ENCODE peak calls at places on chromosomes 4 and X, in nine cellular contexts. T is testis, U is IMR-90, Q is prostate gland, W is adrenal gland, C is body of pancreas, E is spleen, V is tibial nerve, Y is heart left ventricle. F is an unnamed sample. For H3K4me1, the result is how much of the 10 kb centered on the place peaks cover.

GRCh38 chr4:123573866-123574508 is 177.4 kb downstream of the SPRY1 start:
- DNase-seq in E (no peak), Y (no peak), V (no peak), W (no peak), T (no peak), U (no peak), Q (no peak), C (no peak), F (no peak)

GRCh38 chrX:73992019-73992418 is 312.0 kb upstream of the ZCCHC13 start:
- DNase-seq in T (no peak), W (no peak), C (no peak), U (no peak), E (no peak), Y (no peak), Q (no peak), V (no peak), F (no peak)

GRCh38 chrX:13087322-13088154 is 43.1 kb upstream of the FAM9C start:
- DNase-seq in U (peak), V (no peak), Y (no peak), W (no peak), T (no peak), Q (no peak), C (no peak), E (no peak), F (peak)

GRCh38 chr4:10006604-10007435 is 14.5 kb downstream of the SLC2A9 start:
- DNase-seq in Q (peak), E (no peak), T (no peak), W (peak), Y (no peak), C (peak), U (no peak), V (no peak), F (peak)

GRCh38 chr4:176784816-176785215 is 7.9 kb downstream of the VEGFC start:
- DNase-seq in C (no peak), W (no peak), Q (no peak), E (no peak), V (no peak), Y (no peak), U (peak), T (no peak), F (no peak)

GRCh38 chrX:69136546-69137331 is 28.5 kb downstream of the PJA1 start:
- DNase-seq in Q (no peak), E (peak), Y (peak), W (peak), V (peak), U (no peak), C (no peak), T (peak), F (no peak)

GRCh38 chr4:47686294-47686872 is 151.5 kb downstream of the CORIN start:
- DNase-seq in W (peak), T (peak), Y (peak), Q (peak), C (peak), U (peak), E (peak), V (peak), F (peak)

GRCh38 chr4:62912531-62912930 is 1496.7 kb downstream of the TECRL start:
- DNase-seq in V (no peak), U (no peak), E (no peak), C (no peak), Y (no peak), W (no peak), T (no peak), Q (no peak), F (no peak)

GRCh38 chrX:12210196-12210815 is 72.0 kb downstream of the FRMPD4 start:
- DNase-seq in T (peak), E (no peak), U (peak), W (no peak), Y (peak), C (no peak), V (peak), Q (no peak), F (peak)

GRCh38 chr4:140118931-140119640 is 34.9 kb downstream of the MAML3 start:
- DNase-seq in T (no peak), V (no peak), W (no peak), Q (no peak), U (no peak), C (no peak), Y (no peak), E (no peak), F (no peak)

GRCh38 chr4:134145369-134145768 is 56.2 kb downstream of the PABPC4L start:
- DNase-seq in C (no peak), V (no peak), T (no peak), W (no peak), Y (no peak), E (no peak), Q (no peak), U (no peak), F (no peak)

GRCh38 chrX:2665387-2666304 is 25.4 kb upstream of the CD99 start:
- DNase-seq in V (no peak), W (no peak), Y (no peak), Q (no peak), E (no peak), T (no peak), U (no peak), C (no peak), F (no peak)

GRCh38 chr4:99209671-99210070 is 9.4 kb downstream of the ADH6 start:
- DNase-seq in W (no peak), V (no peak), T (no peak), U (peak), Q (no peak), E (no peak), C (no peak), Y (no peak), F (no peak)

GRCh38 chr4:147707892-147708672 is 23.8 kb upstream of the ARHGAP10 start:
- DNase-seq in C (peak), W (peak), E (no peak), T (peak), Y (peak), V (peak), U (peak), Q (peak), F (peak)

DNA sequence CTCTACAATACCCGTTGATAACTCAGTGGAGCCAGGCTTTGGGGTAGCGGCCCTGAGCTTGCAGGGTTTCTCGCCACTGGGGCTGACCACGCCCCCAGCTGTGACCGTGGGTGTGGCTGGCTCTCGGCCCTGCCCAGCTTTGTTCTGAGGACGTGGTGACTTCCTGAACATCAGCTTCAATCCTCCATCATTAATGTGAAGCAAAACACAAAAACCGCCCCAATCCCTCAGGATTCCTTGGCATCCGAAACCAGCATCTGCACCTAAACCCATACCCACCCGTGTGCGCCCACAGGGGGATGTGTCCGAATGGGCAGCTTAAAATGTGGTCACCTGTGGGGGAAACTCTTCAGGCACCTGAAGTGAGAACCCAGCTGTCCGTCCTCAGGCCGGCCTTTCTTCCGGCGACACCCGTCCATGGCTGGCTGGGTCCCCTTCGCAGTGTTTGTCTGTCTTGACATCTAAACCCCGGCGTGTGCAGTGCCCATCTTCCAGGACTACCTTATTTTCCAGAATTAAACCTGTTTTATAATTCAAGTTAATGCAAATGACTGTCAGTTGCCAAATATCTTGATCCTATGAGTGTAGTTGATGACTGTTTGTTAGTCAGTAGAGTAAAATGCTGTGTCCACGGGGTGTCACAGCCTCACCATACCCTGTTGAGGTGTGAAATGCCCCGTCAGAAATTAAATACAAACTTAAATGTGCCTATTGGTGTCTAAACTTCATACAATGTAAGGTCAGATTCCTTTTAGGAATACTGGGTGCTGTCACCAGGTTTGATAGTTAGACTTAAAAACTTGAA is 27.3 kb downstream of the NELFA start:
- DNase-seq in U (peak), Q (no peak), Y (no peak), W (no peak), T (no peak), C (no peak), V (no peak), E (peak), F (peak)
- TF ChIP-seq POLR2A in U (no peak), Q (no peak), Y (no peak), W (no peak), T (no peak), C (no peak), V (no peak), E (no peak), F (no peak)

GRCh38 chr4:5755679-5756078 is 44.7 kb downstream of the EVC start:
- DNase-seq in U (no peak), E (no peak), W (no peak), T (no peak), Y (no peak), V (no peak), C (no peak), Q (no peak), F (no peak)
- H3K4me1 ChIP-seq in U (under half), E (under half), W (under half), T (under half), Y (under half), V (under half), C (under half), Q (under half), F (under half)

GRCh38 chr4:164933244-164933643 is 44.2 kb downstream of the TRIM61 start:
- DNase-seq in E (no peak), Y (no peak), C (no peak), W (no peak), Q (no peak), T (no peak), V (no peak), U (no peak), F (no peak)
- TF ChIP-seq POLR2A in E (no peak), Y (no peak), C (no peak), W (no peak), Q (no peak), T (no peak), V (no peak), U (no peak), F (no peak)

DNA sequence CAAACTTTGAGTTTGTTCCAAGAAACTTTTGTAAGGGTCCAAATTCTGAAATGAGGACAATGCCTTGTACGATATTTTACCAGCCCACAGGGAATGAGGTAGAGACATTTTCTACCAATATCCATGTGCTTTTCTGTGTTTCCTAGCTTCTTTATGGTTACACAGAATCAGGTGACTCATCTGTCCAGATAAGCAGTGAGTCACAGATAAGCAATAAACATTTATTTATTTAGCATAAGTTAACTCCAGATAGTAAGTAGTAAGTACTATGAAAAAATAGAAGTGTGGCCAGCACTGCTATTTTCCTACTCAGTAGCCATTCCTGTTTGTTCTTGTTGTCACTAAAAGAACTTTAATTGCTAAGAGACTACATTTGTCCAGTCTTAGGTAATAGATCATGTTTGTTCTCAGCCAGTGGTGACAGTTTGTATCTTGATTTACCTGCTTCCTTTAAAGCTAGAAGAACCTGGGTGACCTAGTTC is 7.4 kb downstream of the AFF1 start:
- DNase-seq in U (peak), C (no peak), E (no peak), V (no peak), W (no peak), Q (no peak), Y (no peak), T (no peak), F (no peak)
- H3K4me1 ChIP-seq in U (under half), C (half or more), E (under half), V (under half), W (half or more), Q (under half), Y (under half), T (under half), F (half or more)

GRCh38 chrX:65668362-65669310 is 1.2 kb downstream of the MSN start:
- DNase-seq in V (peak), T (peak), C (no peak), Q (peak), U (peak), E (peak), W (peak), Y (peak), F (peak)
- TF ChIP-seq POLR2A in V (no peak), T (no peak), C (no peak), Q (no peak), U (peak), E (no peak), W (no peak), Y (no peak), F (no peak)

DNA sequence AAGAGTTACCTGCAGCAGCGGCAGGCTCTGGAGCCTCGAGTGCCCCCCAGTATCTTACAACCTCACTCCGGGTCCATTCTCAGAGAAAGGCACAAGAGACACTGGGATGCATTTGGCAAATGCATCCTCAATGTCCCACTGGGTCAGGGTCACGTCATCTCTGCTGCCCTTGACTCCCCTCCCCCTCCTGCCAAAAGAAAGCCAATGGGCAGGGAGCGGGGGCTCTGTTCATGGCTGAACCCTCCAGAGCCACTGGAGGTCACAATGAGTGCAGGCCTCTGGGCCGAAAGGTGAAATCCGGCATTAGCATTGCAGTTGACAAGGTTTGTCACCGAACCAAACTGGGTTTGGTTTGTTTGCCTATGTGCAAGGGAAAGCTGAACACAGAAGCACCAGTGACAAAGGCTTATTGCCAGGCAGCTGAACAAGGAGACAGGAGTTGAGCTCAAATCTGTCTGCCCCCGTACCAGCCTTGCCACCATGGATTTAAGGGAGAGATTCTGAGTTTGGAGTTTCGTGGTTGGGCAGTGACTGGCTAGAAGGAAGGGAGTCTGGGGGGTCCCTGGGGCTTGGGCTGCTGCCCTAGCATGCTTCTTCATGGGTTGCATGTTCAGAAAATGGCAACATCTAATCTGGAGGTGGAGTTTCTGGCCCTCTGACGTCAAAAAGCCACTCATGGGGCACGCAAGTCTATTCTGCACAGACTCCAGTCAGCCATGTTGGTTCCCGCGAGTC is 64.3 kb downstream of the HTRA3 start:
- DNase-seq in Q (no peak), V (no peak), C (no peak), T (no peak), E (peak), W (no peak), Y (no peak), U (no peak), F (no peak)
- H3K4me1 ChIP-seq in Q (under half), V (under half), C (under half), T (under half), E (under half), W (under half), Y (under half), U (under half), F (under half)